ENCODE peak calls at places on chromosomes 3 and 15, in ten cellular contexts. K, H, W, O, B, T, Z, N, Q and P are unnamed samples.

GRCh38 chr15:34064443-34064842 is 25.4 kb upstream of the AVEN start:
- DNase-seq in K (no peak), H (no peak), W (no peak), O (no peak), B (no peak), T (no peak), Z (no peak), N (no peak), Q (no peak), P (no peak)

GRCh38 chr15:31360843-31361763 is 34.5 kb downstream of the KLF13 start:
- DNase-seq in K (no peak), H (peak; percentile 71), W (no peak), O (peak; percentile 86), B (peak; percentile 42), T (no peak), Z (peak; percentile 74), N (peak; percentile 89), Q (no peak), P (no peak)

GRCh38 chr3:12180218-12180617 is 21.5 kb upstream of the TIMP4 start:
- DNase-seq in K (peak; percentile 58), H (peak; percentile 64), W (peak; percentile 60), O (no peak), B (no peak), T (no peak), Z (no peak), N (no peak), Q (no peak), P (peak; percentile 84)

GRCh38 chr3:182370949-182371348 is 422.4 kb upstream of the ATP11B start:
- DNase-seq in K (no peak), H (no peak), W (no peak), O (no peak), B (no peak), T (no peak), Z (no peak), N (no peak), Q (no peak), P (no peak)

GRCh38 chr15:39770748-39771689 is 11.6 kb downstream of the FSIP1 start:
- DNase-seq in K (no peak), H (no peak), W (peak; percentile 85), O (no peak), B (no peak), T (no peak), Z (no peak), N (peak; percentile 35), Q (peak; percentile 61), P (peak; percentile 83)

GRCh38 chr3:110958476-110959147 is 113.0 kb upstream of the NECTIN3 start:
- DNase-seq in K (no peak), H (no peak), W (no peak), O (no peak), B (no peak), T (no peak), Z (no peak), N (no peak), Q (no peak), P (no peak)

GRCh38 chr3:12462159-12462962 is 21.9 kb upstream of the TSEN2 start:
- DNase-seq in K (no peak), H (no peak), W (no peak), O (no peak), B (no peak), T (no peak), Z (no peak), N (no peak), Q (no peak), P (no peak)

GRCh38 chr15:60374628-60375081 is 23.1 kb downstream of the ANXA2 start:
- DNase-seq in K (no peak), H (no peak), W (peak; percentile 54), O (no peak), B (peak; percentile 76), T (peak; percentile 21), Z (no peak), N (no peak), Q (peak; percentile 51), P (peak; percentile 96)

GRCh38 chr15:58535337-58535736 is 103.5 kb downstream of the LIPC start:
- DNase-seq in K (no peak), H (no peak), W (no peak), O (no peak), B (no peak), T (no peak), Z (no peak), N (no peak), Q (no peak), P (no peak)

GRCh38 chr3:128787256-128788253 is 61.6 kb downstream of the RAB7A start:
- DNase-seq in K (no peak), H (no peak), W (no peak), O (peak; percentile 71), B (peak; percentile 30), T (peak; percentile 52), Z (no peak), N (no peak), Q (peak; percentile 15), P (peak; percentile 69)

GRCh38 chr3:11514191-11514770 is 129.4 kb downstream of the VGLL4 start:
- DNase-seq in K (peak; percentile 57), H (no peak), W (peak; percentile 90), O (no peak), B (peak; percentile 24), T (no peak), Z (no peak), N (no peak), Q (no peak), P (peak; percentile 91)

GRCh38 chr3:100443690-100444089 is 42.4 kb downstream of the LNP1 start:
- DNase-seq in K (no peak), H (no peak), W (no peak), O (no peak), B (no peak), T (no peak), Z (no peak), N (no peak), Q (no peak), P (no peak)

GRCh38 chr3:98994128-98994762 is 92.8 kb upstream of the DCBLD2 start:
- DNase-seq in K (no peak), H (no peak), W (peak; percentile 39), O (no peak), B (peak; percentile 9), T (peak; percentile 17), Z (no peak), N (no peak), Q (no peak), P (peak; percentile 34)

GRCh38 chr15:74384566-74385441 is 17.4 kb upstream of the CYP11A1 start:
- DNase-seq in K (peak; percentile 61), H (no peak), W (peak; percentile 53), O (peak; percentile 94), B (peak; percentile 5), T (no peak), Z (no peak), N (peak; percentile 89), Q (no peak), P (no peak)

GRCh38 chr3:171393032-171393744 is 67.0 kb downstream of the TNIK start:
- DNase-seq in K (no peak), H (no peak), W (no peak), O (no peak), B (no peak), T (no peak), Z (no peak), N (no peak), Q (peak; percentile 75), P (peak; percentile 72)

GRCh38 chr3:42505203-42505848 is 2.9 kb downstream of the VIPR1 start:
- DNase-seq in K (no peak), H (no peak), W (no peak), O (no peak), B (no peak), T (no peak), Z (peak; percentile 4), N (no peak), Q (no peak), P (no peak)

GRCh38 chr3:31196881-31197364 is 302.5 kb upstream of the GADL1 start:
- DNase-seq in K (no peak), H (no peak), W (peak; percentile 79), O (no peak), B (no peak), T (no peak), Z (no peak), N (no peak), Q (peak; percentile 90), P (peak; percentile 82)